ENCODE peak calls at places on chromosomes 6 and 20, in five cellular contexts. L is dorsolateral prefrontal cortex, H is RWPE1, K is heart left ventricle, S is HL-60. B is an unnamed sample.

GRCh38 chr6:94270040-94270689 is 850.8 kb upstream of the EPHA7 start:
- DNase-seq in L (no peak), H (no peak), K (no peak), S (no peak), B (no peak)

GRCh38 chr6:134249759-134250602 is 67.9 kb downstream of the SGK1 start:
- DNase-seq in L (no peak), H (no peak), K (no peak), S (no peak), B (no peak)

GRCh38 chr6:53250761-53251672 is 97.7 kb downstream of the ELOVL5 start:
- DNase-seq in L (no peak), H (no peak), K (no peak), S (no peak), B (no peak)

GRCh38 chr20:63699466-63700198 is 3.2 kb downstream of the TNFRSF6B start:
- DNase-seq in L (no peak), H (no peak), K (peak), S (no peak), B (no peak)

GRCh38 chr6:56671651-56672461 is 29.2 kb upstream of the DST start:
- DNase-seq in L (peak), H (no peak), K (no peak), S (no peak), B (peak)

GRCh38 chr6:15421945-15422733 is 176.3 kb downstream of the JARID2 start:
- DNase-seq in L (no peak), H (no peak), K (no peak), S (no peak), B (no peak)

GRCh38 chr20:44033344-44033743 is 118.7 kb downstream of the TOX2 start:
- DNase-seq in L (no peak), H (no peak), K (no peak), S (no peak), B (no peak)

GRCh38 chr6:138785980-138786379 is 9.9 kb upstream of the ECT2L start:
- DNase-seq in L (no peak), H (no peak), K (peak), S (no peak), B (peak)

GRCh38 chr6:137631323-137631722 is 137.1 kb upstream of the OLIG3 start:
- DNase-seq in L (no peak), H (no peak), K (no peak), S (no peak), B (no peak)

GRCh38 chr6:45504947-45505346 is 127.2 kb upstream of the SUPT3H start:
- DNase-seq in L (no peak), H (peak), K (peak), S (no peak), B (no peak)
- H3K27ac ChIP-seq in L (no peak), H (no peak), K (no peak), S (no peak), B (no peak)

GRCh38 chr6:73085362-73085975 is 139.8 kb downstream of the KHDC1L start:
- DNase-seq in L (no peak), H (no peak), K (no peak), S (no peak), B (no peak)
- H3K27ac ChIP-seq in L (no peak), H (no peak), K (no peak), S (no peak), B (no peak)

GRCh38 chr6:40176117-40176516 is 241.9 kb upstream of the MOCS1 start:
- DNase-seq in L (peak), H (no peak), K (no peak), S (no peak), B (no peak)

GRCh38 chr6:40177596-40177995 is 243.3 kb upstream of the MOCS1 start:
- DNase-seq in L (no peak), H (no peak), K (no peak), S (no peak), B (no peak)

GRCh38 chr6:40185486-40185885 is 251.2 kb upstream of the MOCS1 start:
- DNase-seq in L (no peak), H (no peak), K (no peak), S (no peak), B (no peak)

GRCh38 chr6:40183902-40184301 is 249.6 kb upstream of the MOCS1 start:
- DNase-seq in L (no peak), H (no peak), K (no peak), S (no peak), B (no peak)

DNA sequence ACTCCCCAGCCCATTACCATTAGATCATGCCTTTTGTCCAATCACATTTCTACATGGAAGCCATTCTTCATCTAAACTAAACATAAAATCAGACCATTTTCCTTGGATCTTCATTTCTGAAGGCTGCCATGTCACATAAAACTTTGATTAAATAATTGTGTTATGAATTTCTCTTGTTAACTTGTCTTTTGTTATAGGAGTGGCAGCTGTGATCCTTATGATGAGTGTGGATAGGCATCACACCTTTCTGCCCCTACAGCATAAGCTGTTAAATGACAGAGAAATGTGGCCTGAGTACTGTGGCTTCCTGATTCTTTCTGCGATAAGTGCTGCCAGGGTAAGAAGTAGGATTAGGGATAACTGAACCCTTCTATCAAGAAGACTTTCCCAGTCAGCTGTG is 247.1 kb upstream of the MOCS1 start:
- DNase-seq in L (no peak), H (no peak), K (no peak), S (no peak), B (no peak)
- H3K27ac ChIP-seq in L (no peak), H (no peak), K (no peak), S (no peak), B (no peak)

GRCh38 chr20:48294942-48295341 is 509.7 kb upstream of the SULF2 start:
- DNase-seq in L (no peak), H (no peak), K (no peak), S (no peak), B (no peak)
- H3K27ac ChIP-seq in L (no peak), H (peak), K (peak), S (no peak), B (no peak)

DNA sequence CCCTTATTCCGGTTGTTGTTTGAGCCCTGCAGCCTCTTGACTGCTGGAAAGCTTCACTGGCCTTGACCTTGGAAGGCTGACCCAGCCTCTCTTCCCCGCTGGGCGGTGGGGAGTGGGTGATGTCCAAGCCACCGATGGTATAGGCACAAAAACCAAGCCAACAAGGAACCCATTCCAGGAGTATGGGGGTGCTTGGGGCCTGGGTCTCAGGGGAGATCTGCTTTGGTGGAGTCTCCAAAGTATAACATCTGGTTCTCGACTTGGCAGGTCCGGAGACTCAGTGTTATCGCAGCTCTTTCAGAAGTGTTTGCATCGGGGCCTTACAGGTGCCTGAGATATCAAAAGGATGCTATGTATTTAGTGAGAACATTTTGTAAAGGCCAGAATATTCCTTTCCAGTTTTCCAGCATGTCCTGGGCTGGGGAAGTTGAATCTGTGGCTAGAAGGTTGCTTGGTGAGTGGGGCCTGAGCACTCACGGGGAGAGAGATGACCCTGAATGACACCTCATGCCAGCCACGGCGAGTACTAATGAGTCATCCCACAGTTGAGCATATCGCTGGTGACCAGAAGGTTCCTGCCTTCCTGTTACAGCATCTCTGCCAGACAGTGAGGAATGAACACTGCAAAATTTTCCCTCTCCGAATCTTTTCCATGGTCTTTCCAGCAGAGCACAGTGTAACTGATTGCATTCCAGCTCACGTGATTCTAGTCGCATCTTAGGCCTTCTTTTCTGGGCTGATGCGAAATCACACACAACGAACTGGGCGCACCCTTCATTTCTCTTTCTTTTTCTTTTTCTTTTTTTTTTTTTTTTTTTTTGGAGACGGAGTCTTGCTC is 133.9 kb downstream of the ZDHHC14 start:
- DNase-seq in L (peak), H (peak), K (no peak), S (peak), B (no peak)
- H3K27ac ChIP-seq in L (no peak), H (no peak), K (no peak), S (no peak), B (no peak)